ENCODE peak calls at places on chromosomes 4 and X, in five cellular contexts. O, K, D, F and H are unnamed samples.

GRCh38 chr4:38605181-38605764 is 58.7 kb upstream of the KLF3 start:
- DNase-seq in D (no peak), K (no peak), F (no peak), O (no peak), H (no peak)

GRCh38 chrX:8984231-8984630 is 49.7 kb downstream of the FAM9B start:
- DNase-seq in D (no peak), O (no peak), F (no peak), K (no peak), H (no peak)

GRCh38 chrX:110045421-110045820 is 42.5 kb downstream of the TMEM164 start:
- DNase-seq in D (no peak), K (no peak), F (no peak), O (no peak), H (no peak)

GRCh38 chr4:26235500-26235899 is 85.3 kb upstream of the RBPJ start:
- DNase-seq in O (peak), K (no peak), F (no peak), D (peak), H (peak)

GRCh38 chr4:123892997-123893745 is 496.6 kb downstream of the SPRY1 start:
- DNase-seq in K (no peak), O (peak), F (no peak), D (no peak), H (peak)

GRCh38 chr4:111847256-111848108 is 297.8 kb upstream of the FAM241A start:
- DNase-seq in O (no peak), D (no peak), F (no peak), K (no peak), H (peak)

GRCh38 chrX:112669834-112670233 is 9.9 kb downstream of the LHFPL1 start:
- DNase-seq in K (no peak), D (no peak), O (no peak), F (no peak), H (no peak)

GRCh38 chrX:115894087-115894486 is 276.5 kb upstream of the AGTR2 start:
- DNase-seq in F (peak), D (no peak), O (no peak), K (no peak), H (no peak)

GRCh38 chr4:154471924-154472323 is 19.7 kb downstream of the DCHS2 start:
- DNase-seq in K (no peak), D (no peak), O (no peak), F (no peak), H (peak)

GRCh38 chr4:167424338-167425256 is 190.3 kb upstream of the SPOCK3 start:
- DNase-seq in D (no peak), K (no peak), F (no peak), O (no peak), H (no peak)

GRCh38 chr4:184386271-184386781 is 88.0 kb downstream of the IRF2 start:
- DNase-seq in D (no peak), K (no peak), O (peak), F (no peak), H (no peak)

GRCh38 chrX:143580266-143580665 is 55.6 kb downstream of the SLITRK4 start:
- DNase-seq in O (no peak), K (peak), F (no peak), D (no peak), H (no peak)

GRCh38 chrX:133645977-133646750 is 230.9 kb upstream of the GPC4 start:
- DNase-seq in F (no peak), K (no peak), D (no peak), O (no peak), H (no peak)

GRCh38 chr4:133270021-133270570 is 121.0 kb downstream of the PCDH10 start:
- DNase-seq in O (no peak), F (no peak), K (no peak), D (no peak), H (no peak)

GRCh38 chr4:174041555-174042110 is 241.8 kb downstream of the FBXO8 start:
- DNase-seq in F (no peak), O (no peak), K (no peak), D (no peak), H (no peak)

GRCh38 chr4:4866833-4867744 is 7.6 kb downstream of the MSX1 start:
- DNase-seq in F (no peak), K (no peak), O (no peak), D (no peak), H (no peak)

GRCh38 chr4:158157412-158157811 is 15.4 kb downstream of the GASK1B start:
- DNase-seq in F (no peak), D (no peak), O (no peak), K (no peak), H (no peak)

GRCh38 chr4:179116581-179116980 is 1674.3 kb upstream of the AGA start:
- DNase-seq in D (no peak), F (no peak), O (no peak), K (no peak), H (no peak)

GRCh38 chrX:40792433-40792832 is 57.1 kb upstream of the MED14 start:
- DNase-seq in O (no peak), K (no peak), D (no peak), F (no peak), H (no peak)

GRCh38 chr4:95013236-95013635 is 255.5 kb downstream of the BMPR1B start:
- DNase-seq in F (no peak), K (no peak), D (no peak), O (no peak), H (no peak)

GRCh38 chr4:80307774-80308465 is 27.6 kb upstream of the CFAP299 start:
- DNase-seq in D (peak), F (no peak), O (no peak), K (no peak), H (peak)

GRCh38 chr4:18075823-18076433 is 54.4 kb upstream of the LCORL start:
- DNase-seq in O (peak), D (no peak), F (peak), K (peak), H (no peak)

GRCh38 chr4:15294832-15295231 is 133.0 kb upstream of the C1QTNF7 start:
- DNase-seq in D (no peak), O (no peak), K (no peak), F (no peak), H (no peak)

GRCh38 chr4:22071749-22072148 is 123.2 kb upstream of the KCNIP4 start:
- DNase-seq in D (no peak), O (no peak), F (no peak), K (no peak), H (no peak)

GRCh38 chrX:111270339-111270738 is at the start of gene CAPN6:
- DNase-seq in F (peak), O (no peak), K (no peak), D (no peak), H (peak)

GRCh38 chr4:7646384-7647061 is 211.8 kb upstream of the PSAPL1 start:
- DNase-seq in K (no peak), D (no peak), F (no peak), O (no peak), H (peak)

GRCh38 chr4:172772781-172773180 is 395.8 kb upstream of the GALNT7 start:
- DNase-seq in K (no peak), O (no peak), F (no peak), D (no peak), H (no peak)

GRCh38 chr4:172776203-172776896 is 392.3 kb upstream of the GALNT7 start:
- DNase-seq in F (no peak), O (no peak), D (no peak), K (no peak), H (no peak)

DNA sequence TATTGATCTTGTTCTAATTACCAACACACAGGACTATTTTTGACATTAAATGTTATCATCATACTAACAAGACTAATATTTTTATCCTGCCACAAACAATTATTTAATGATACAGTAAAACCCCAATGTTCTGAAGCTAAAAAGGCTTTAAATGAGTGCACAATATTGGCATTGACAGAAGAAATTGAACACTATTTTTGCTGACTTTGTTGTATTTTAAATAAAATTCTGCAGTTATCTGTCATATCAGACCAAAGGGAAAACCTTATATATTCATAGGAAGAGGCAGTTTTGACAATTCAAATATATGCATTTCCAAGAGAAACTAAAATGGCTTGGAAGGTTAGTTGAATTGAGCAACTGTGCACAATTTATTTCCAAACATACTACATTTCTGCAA is 397.8 kb upstream of the GALNT7 start:
- DNase-seq in O (no peak), D (no peak), K (no peak), F (no peak), H (no peak)
- TF ChIP-seq CTCF in O (no peak), D (no peak), K (no peak), F (no peak), H (no peak)

DNA sequence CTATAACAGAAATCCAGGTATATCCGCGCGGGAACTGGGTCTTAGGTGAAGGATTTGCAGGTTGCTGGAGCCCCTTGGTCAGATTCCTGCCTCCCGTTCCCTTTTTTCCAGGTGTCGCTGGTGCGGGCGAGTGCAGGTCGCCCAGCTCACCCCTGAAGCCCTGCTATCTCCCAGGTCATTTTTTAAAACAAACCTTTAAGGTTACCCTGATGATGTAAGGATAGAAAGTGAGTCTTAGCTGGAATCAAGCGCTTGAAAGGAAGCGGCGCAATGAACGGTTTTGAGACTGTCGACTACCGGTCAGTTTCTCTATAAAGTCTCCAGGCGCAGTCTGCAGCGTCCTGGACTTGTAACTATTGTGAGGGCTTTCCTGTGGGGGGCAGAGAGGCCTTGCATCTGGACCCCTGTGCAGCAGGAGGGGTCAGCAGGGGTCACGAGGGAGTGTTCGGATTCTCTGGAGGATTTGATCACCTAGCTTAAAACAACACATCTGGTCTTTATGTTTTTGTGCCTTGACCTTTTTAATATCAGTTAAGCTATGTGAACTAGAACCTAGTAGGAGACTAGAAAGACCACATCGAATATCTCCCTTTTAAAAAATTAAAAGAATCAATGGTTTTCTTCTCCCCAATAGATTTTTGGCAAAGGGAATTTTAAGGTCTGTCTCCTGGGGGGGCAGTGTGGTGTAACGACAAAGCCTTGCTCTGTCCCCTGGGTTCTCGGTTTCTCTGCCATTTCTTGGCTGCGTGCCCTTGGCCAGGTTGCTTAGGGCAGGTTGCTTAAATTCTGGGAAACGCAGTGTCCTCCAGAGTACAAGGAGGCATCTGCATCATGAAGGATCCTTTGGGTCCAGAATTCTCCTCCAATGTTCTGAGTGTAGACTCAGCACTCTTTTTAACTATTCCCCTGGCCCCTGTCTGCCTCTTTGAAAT is 1.7 kb downstream of the KIT start:
- DNase-seq in D (no peak), F (no peak), O (no peak), K (no peak), H (peak)
- H3K4me3 ChIP-seq in D (peak), F (peak), O (peak), K (no peak), H (peak)

DNA sequence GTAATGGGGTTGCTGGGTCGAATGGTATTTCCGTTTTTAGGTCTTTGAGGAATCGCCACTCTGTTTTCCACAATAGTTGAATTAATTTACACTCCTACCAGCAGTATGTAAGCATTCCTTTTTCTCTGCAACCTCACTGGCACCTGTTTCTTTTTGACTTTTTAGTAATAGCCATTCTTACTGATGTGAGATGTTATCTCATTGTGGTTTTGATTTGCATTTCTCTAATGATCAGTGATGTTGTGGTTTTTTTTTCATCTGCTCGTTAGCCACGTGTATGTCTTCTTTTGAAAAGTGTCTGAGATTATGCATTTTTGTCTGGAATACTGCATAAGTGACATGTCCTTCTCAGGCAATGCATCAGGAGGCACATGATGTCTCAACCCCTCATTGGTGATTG is 28.8 kb downstream of the REPS2 start:
- DNase-seq in K (no peak), D (no peak), O (no peak), F (no peak), H (no peak)
- TF ChIP-seq CTCF in K (no peak), D (no peak), O (no peak), F (no peak), H (no peak)

GRCh38 chrX:107323786-107324492 is 117.5 kb downstream of the DNAAF6 start:
- DNase-seq in K (no peak), O (no peak), F (no peak), D (no peak), H (no peak)

GRCh38 chrX:107324493-107325310 is 118.3 kb downstream of the DNAAF6 start:
- DNase-seq in K (peak), O (no peak), D (no peak), F (peak), H (peak)

DNA sequence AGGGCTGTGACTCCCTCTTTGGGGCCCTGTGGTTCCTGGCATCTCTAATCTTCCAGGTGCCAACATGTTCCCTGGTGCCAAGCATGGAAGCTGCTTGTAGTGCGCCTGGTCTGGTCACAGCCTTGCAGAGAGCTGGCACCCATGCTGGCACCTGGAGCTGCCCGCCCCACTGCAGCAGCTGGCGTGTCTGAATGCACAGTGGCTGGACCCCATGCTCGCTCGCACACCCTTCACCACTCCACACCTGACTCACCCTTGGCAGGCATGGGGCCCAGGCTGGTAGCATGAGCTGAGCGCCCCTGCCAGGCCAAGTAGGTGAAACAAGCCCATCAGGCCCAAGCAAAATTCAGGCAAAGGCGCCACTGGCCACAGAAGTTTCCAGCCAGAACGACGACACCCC is 119.1 kb downstream of the DNAAF6 start:
- DNase-seq in D (no peak), K (no peak), O (no peak), F (no peak), H (no peak)
- H3K4me3 ChIP-seq in D (no peak), K (no peak), O (no peak), F (no peak), H (no peak)

DNA sequence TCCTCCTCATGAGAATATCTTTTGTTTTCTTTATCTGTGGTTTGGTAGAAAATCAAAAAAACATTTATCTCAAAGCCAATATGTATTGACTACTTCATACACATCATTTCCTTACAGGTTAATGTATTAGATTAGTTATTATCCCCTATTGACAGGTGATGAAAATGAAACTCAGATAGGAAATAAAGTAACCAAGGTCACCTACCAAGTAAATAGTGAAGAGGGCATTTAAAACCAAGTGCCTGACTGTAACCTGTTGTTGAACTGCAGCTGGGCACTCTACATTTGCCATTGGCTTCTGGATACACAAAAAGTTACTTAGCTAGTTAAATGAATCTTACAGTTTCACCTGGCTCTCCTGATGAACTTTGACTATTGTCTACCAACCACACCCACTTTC is 41.4 kb upstream of the CTSO start:
- DNase-seq in O (no peak), D (no peak), F (no peak), K (no peak), H (no peak)
- TF ChIP-seq CTCF in O (no peak), D (no peak), F (no peak), K (no peak), H (no peak)

GRCh38 chrX:76126851-76127250 is 46.0 kb upstream of the PBDC1 start:
- DNase-seq in D (no peak), O (no peak), K (no peak), F (no peak), H (no peak)

DNA sequence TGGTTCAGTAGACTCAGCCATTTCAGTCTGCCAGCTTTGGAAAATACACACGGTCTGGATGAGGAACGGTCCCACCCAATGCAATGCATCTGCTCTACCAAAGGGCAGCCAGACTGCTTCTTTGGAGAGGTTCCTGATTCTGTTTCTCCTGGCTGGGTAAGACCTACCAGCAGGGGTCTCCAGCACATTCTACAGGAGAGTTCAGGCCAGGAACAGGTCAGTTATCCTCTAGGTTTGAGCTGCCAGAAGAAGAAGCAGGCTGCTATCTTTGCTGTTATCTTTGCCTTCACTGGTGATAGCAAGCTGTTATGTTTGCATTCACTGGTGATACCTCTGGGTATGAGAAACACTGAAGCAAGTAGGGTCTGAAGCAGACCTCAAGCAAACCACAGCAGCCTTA is 45.5 kb upstream of the PBDC1 start:
- DNase-seq in O (no peak), K (peak), F (no peak), D (no peak), H (no peak)
- H3K4me3 ChIP-seq in O (no peak), K (no peak), F (no peak), D (no peak), H (no peak)

DNA sequence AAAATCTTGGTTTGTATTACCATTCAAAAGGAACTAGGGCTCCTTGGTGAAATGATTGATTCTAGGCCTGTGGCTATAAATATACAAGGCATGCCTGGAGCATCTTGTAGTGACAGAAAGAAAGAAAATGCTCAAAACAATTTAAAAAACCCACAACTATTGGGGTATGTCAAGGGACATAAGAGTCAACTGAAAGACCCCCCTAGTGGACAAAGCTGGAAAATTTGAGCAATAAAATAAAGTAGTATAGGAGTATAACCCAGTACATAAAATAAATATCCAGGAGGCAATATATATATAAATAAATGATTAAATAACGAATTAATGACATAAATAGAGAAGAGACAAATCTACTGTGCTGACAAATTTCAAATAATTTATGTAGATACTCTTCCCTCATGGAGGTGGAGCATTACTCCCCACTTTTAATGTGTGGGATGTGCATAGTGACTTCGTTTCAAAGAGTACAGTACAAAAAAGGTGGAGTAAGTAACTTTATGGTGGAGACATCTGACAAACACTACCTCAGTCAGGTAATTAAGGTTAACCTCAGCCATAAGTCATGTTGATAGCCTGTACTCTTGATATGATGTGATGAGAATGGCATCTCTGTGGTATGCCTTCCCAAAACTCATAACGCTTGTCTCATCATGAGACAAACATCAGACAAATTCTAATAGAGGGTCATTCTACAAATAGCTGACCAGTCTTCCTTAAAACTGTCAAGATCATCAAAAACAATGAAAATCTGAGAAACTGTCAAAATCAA is 185.0 kb upstream of the GLRA2 start:
- DNase-seq in F (no peak), K (no peak), O (no peak), D (no peak), H (no peak)
- TF ChIP-seq CTCF in F (no peak), K (peak), O (no peak), D (no peak), H (no peak)

DNA sequence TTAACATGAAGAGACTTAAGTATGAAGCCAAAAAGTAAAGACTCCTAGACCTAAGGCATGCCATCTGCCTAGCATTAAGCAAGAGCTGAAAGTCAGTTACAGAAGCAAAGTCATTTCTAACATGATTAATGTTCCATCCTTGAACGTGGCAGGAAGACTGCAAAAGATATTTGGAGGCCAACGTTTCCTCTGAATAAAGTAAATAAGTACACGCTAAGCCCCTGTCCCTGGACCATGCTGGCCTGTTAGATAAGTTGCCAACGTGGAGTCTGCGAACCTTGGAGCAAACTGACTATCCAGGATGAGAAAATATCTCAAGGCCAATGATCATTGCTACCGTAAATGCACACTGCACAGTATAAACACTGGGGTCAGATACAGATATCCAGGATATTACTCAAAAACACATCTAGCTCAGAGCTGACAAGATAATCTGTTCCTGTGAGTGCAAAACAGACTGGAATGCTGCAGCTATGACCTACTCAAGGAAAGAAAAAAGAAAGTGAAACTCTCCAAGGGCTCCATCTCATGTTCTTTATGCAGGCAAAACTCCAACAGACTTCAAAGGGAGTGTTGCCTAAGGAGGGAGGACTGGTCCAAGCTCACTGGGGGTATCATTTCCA is 255.8 kb downstream of the COL25A1 start:
- DNase-seq in O (no peak), K (no peak), D (peak), F (no peak), H (peak)
- H3K4me3 ChIP-seq in O (peak), K (no peak), D (peak), F (no peak), H (peak)

GRCh38 chr4:766152-766515 is 59.8 kb downstream of the CPLX1 start:
- DNase-seq in K (no peak), O (no peak), D (no peak), F (peak), H (peak)
- TF ChIP-seq CTCF in K (peak), O (no peak), D (no peak), F (no peak), H (no peak)